ENCODE peak calls at places on chromosomes 3 and 15, in six cellular contexts. G is mesendoderm, U is PC-3, X is K562, N is SK-N-SH, K is fibroblast of lung. Y is an unnamed sample.

GRCh38 chr3:134074001-134074789 is 44.5 kb upstream of the SLCO2A1 start:
- DNase-seq in N (no peak), X (no peak), G (no peak), U (no peak), K (no peak), Y (no peak)

GRCh38 chr3:173711619-173712018 is 314.1 kb downstream of the NLGN1 start:
- DNase-seq in N (no peak), U (peak), X (no peak), K (no peak), G (peak), Y (no peak)

GRCh38 chr15:49255966-49256759 is 86.1 kb downstream of the GALK2 start:
- DNase-seq in X (no peak), N (no peak), G (no peak), U (no peak), K (peak), Y (no peak)

GRCh38 chr15:25181290-25182097 is 226.7 kb downstream of the SNRPN start:
- DNase-seq in U (no peak), G (no peak), X (no peak), N (no peak), K (no peak), Y (no peak)

GRCh38 chr3:74643636-74644035 is 29.2 kb upstream of the CNTN3 start:
- DNase-seq in U (no peak), X (no peak), K (peak), N (peak), G (peak), Y (no peak)

GRCh38 chr3:14869877-14870563 is 51.3 kb downstream of the FGD5 start:
- DNase-seq in N (no peak), X (no peak), K (no peak), G (no peak), U (no peak), Y (no peak)

GRCh38 chr15:32981536-32981935 is 213.0 kb downstream of the FMN1 start:
- DNase-seq in X (no peak), N (no peak), K (no peak), G (no peak), U (peak), Y (no peak)

GRCh38 chr3:146640955-146641867 is 36.1 kb upstream of the PLSCR5 start:
- DNase-seq in N (peak), K (peak), U (peak), X (peak), G (peak), Y (peak)

GRCh38 chr3:129732200-129732876 is 125.9 kb upstream of the PLXND1 start:
- DNase-seq in N (no peak), U (peak), X (no peak), G (no peak), K (no peak), Y (no peak)

GRCh38 chr3:106333911-106334618 is 465.3 kb upstream of the CBLB start:
- DNase-seq in U (peak), K (peak), G (no peak), N (no peak), X (no peak), Y (peak)

GRCh38 chr15:43133429-43134156 is at the start of gene TMEM62:
- DNase-seq in K (peak), U (peak), X (peak), N (peak), G (peak), Y (no peak)

GRCh38 chr3:78029775-78030174 is 989.9 kb downstream of the ROBO2 start:
- DNase-seq in G (no peak), U (no peak), X (no peak), N (no peak), K (no peak), Y (no peak)

GRCh38 chr3:78035020-78035660 is 995.2 kb downstream of the ROBO2 start:
- DNase-seq in U (no peak), X (no peak), G (no peak), N (no peak), K (peak), Y (no peak)
- H3K9ac ChIP-seq in U (no peak), X (no peak), G (no peak), N (no peak), K (no peak), Y (no peak)

GRCh38 chr15:64596701-64597468 is 136.5 kb downstream of the ZNF609 start:
- DNase-seq in N (no peak), K (peak), U (no peak), X (no peak), G (peak), Y (no peak)
- H3K9ac ChIP-seq in N (peak), K (no peak), U (no peak), X (no peak), G (no peak), Y (no peak)

GRCh38 chr15:41950127-41950483 is 22.3 kb downstream of the EHD4 start:
- DNase-seq in K (no peak), X (no peak), U (no peak), N (no peak), G (peak), Y (no peak)

GRCh38 chr15:41950505-41950904 is 21.9 kb downstream of the EHD4 start:
- DNase-seq in K (peak), U (no peak), X (no peak), N (no peak), G (no peak), Y (no peak)

GRCh38 chr15:41949400-41950126 is 22.8 kb downstream of the EHD4 start:
- DNase-seq in K (no peak), G (peak), U (no peak), X (no peak), N (no peak), Y (no peak)

GRCh38 chr15:41946970-41947369 is 25.4 kb downstream of the EHD4 start:
- DNase-seq in N (no peak), K (no peak), U (no peak), G (no peak), X (no peak), Y (no peak)

GRCh38 chr15:41948499-41948898 is 23.9 kb downstream of the EHD4 start:
- DNase-seq in U (no peak), X (no peak), G (no peak), K (no peak), N (no peak), Y (no peak)
- H3K9ac ChIP-seq in U (no peak), X (no peak), G (no peak), K (no peak), N (no peak), Y (no peak)

DNA sequence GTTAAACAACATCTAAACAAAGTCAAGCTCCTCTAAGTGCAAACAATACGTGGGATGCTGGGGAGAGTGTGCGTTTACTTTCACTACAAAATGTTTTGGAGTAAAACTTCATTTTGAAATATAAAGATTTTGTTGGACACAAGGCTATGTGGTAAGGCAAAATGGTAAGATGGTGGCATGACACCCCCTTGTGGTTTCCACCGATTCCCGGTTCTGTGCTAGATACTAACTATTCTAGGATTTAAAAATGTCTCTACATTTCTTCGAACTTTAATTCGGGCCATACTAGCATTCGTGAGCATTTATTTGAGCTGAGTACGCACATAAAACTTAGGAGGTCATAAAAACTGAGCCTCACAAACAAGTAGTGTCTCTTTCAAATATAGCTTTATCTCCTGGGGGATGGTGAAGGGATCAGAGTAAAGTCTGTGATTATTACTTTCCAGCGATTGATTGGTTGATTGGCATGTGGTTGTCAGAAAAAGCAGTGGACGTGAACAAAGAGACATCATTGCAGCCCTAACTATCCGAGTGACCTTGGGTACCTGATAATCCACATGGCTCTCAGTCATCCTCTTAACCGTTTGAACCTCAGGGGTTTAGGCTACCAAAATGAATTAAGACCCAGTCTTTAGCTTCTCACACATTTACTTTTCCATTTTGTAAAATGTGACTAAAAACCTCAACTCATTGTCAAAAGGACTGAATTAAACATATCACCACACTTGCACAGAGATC is 1.1 kb upstream of the ZNF639 start:
- DNase-seq in U (peak), X (peak), N (peak), K (peak), G (peak), Y (no peak)
- H3K9ac ChIP-seq in U (peak), X (peak), N (peak), K (peak), G (no peak), Y (peak)

DNA sequence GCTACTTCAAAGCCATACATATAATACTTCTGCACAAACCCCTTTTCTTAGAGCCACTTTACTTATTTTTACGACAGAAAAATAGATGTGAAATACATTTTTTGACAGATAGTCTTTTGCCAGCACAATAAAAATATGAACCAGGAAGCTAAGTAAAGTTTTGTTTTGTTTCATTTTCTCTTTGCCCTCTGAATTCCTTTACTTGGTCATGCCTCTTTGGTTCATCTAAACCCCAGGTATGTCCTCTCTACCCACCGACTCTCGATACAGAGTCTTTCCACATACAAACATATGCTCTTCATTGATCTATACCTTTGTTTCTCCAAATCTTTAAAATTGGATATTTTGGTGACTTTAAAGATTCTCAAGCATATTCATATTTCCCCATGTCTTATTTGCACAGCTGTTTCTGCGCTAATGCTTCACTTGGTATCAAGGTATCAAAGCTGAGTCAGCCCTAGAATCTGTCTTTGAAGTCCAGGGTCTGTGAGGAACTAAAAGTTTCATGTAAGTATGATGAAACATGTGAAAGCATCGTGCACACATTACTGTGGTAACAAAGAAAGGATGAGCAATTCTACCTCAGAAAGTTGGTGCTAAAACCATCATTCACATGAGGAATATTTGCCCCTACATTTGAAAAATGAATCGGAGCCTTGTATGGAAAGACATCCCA is 845.4 kb downstream of the NAALADL2 start:
- DNase-seq in G (no peak), U (no peak), X (no peak), K (no peak), N (no peak), Y (no peak)
- H3K9ac ChIP-seq in G (no peak), U (no peak), X (no peak), K (no peak), N (no peak), Y (no peak)

DNA sequence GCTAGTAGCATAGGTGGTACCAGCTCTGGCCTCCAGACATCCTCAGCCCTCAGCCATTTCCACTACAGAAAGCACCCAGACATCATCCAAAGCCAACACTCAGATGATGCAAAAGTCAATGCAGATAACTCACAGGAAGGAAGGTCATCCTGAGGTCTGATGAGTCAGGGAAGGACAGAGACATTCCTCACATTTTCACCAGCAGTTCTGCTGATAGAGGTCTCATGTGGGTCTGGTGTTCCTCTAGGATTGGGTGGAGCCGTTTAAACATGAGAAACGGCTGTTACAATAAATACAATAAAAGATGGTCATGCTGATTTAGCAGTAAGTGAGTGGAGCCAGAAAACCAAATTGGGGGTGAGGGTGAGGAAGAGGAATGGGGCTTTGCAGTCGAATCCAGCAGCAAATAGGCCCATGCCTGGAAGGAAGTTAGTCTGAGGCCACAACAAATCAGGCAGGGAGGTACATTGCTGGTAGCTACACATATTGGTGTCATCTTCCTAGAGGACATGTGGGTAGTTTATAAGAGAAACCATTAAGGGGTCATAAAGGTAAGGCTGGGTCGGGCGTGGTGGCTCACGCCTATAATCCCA is 33.3 kb upstream of the FLNB start:
- DNase-seq in G (peak), X (peak), U (peak), K (peak), N (peak), Y (peak)
- H3K9ac ChIP-seq in G (no peak), X (no peak), U (peak), K (peak), N (peak), Y (peak)

DNA sequence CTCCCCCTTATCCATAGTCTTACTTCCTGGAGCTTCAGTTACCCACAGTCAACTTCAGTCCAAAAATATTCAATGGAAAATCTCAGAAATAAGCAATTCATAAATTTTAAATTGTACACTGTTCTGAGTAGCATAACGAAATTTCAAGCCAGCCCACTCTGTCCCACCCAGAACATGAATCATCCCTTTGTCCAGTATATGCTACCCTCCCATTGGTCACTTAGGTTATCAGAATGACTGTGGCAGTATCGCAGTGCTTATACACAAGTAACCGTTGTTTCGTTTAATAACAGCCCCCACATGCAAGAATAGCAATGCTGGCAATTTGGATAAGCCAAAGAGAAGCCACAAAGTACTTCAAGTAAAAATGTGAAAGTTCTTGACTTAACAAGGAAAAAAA is 325.3 kb upstream of the ADAMTS9 start:
- DNase-seq in N (no peak), G (no peak), K (no peak), X (peak), U (no peak), Y (no peak)
- H3K9ac ChIP-seq in N (no peak), G (no peak), K (no peak), X (no peak), U (no peak), Y (no peak)